ENCODE peak calls at places on chromosomes 3 and 15, in four cellular contexts. One of them, this sample, is unnamed.

GRCh38 chr3:94083261-94083660 is 20.4 kb downstream of the NSUN3 start:
- DNase-seq in PC-9: no peak
- DNase-seq in dorsolateral prefrontal cortex: no peak
- DNase-seq in CD4-positive, alpha-beta memory T cell: no peak
- DNase-seq in this sample: no peak

GRCh38 chr3:43954321-43954720 is 263.6 kb downstream of the ABHD5 start:
- DNase-seq in PC-9: no peak
- DNase-seq in dorsolateral prefrontal cortex: no peak
- DNase-seq in CD4-positive, alpha-beta memory T cell: no peak
- DNase-seq in this sample: no peak

GRCh38 chr15:52082197-52083036 is 30.2 kb downstream of the BCL2L10 start:
- DNase-seq in PC-9: no peak
- DNase-seq in dorsolateral prefrontal cortex: no peak
- DNase-seq in CD4-positive, alpha-beta memory T cell: no peak
- DNase-seq in this sample: peak

GRCh38 chr3:126207166-126207565 is 26.8 kb upstream of the ALDH1L1 start:
- DNase-seq in PC-9: no peak
- DNase-seq in dorsolateral prefrontal cortex: no peak
- DNase-seq in CD4-positive, alpha-beta memory T cell: no peak
- DNase-seq in this sample: no peak

GRCh38 chr15:73630796-73631471 is 2.3 kb downstream of the NPTN start:
- DNase-seq in PC-9: no peak
- DNase-seq in dorsolateral prefrontal cortex: no peak
- DNase-seq in CD4-positive, alpha-beta memory T cell: no peak
- DNase-seq in this sample: no peak

GRCh38 chr15:78390823-78391222 is 47.2 kb upstream of the IREB2 start:
- DNase-seq in PC-9: no peak
- DNase-seq in dorsolateral prefrontal cortex: no peak
- DNase-seq in CD4-positive, alpha-beta memory T cell: no peak
- DNase-seq in this sample: no peak

GRCh38 chr3:59559721-59560514 is 510.1 kb upstream of the CFAP20DC start:
- DNase-seq in PC-9: peak
- DNase-seq in dorsolateral prefrontal cortex: no peak
- DNase-seq in CD4-positive, alpha-beta memory T cell: no peak
- DNase-seq in this sample: peak

GRCh38 chr15:89587955-89588354 is 12.7 kb downstream of the TICRR start:
- DNase-seq in PC-9: no peak
- DNase-seq in dorsolateral prefrontal cortex: no peak
- DNase-seq in CD4-positive, alpha-beta memory T cell: no peak
- DNase-seq in this sample: no peak

GRCh38 chr3:44019736-44020135 is 221.9 kb upstream of the TOPAZ1 start:
- DNase-seq in PC-9: no peak
- DNase-seq in dorsolateral prefrontal cortex: no peak
- DNase-seq in CD4-positive, alpha-beta memory T cell: no peak
- DNase-seq in this sample: no peak

GRCh38 chr3:113594066-113594465 is 61.7 kb downstream of the SIDT1 start:
- DNase-seq in PC-9: no peak
- DNase-seq in dorsolateral prefrontal cortex: no peak
- DNase-seq in CD4-positive, alpha-beta memory T cell: no peak
- DNase-seq in this sample: no peak

GRCh38 chr3:153052096-153052460 is 109.9 kb upstream of the RAP2B start:
- DNase-seq in PC-9: peak
- DNase-seq in dorsolateral prefrontal cortex: no peak
- DNase-seq in CD4-positive, alpha-beta memory T cell: no peak
- DNase-seq in this sample: peak

GRCh38 chr15:40928975-40929729 is at the start of gene DLL4:
- DNase-seq in PC-9: peak
- DNase-seq in dorsolateral prefrontal cortex: no peak
- DNase-seq in CD4-positive, alpha-beta memory T cell: peak
- DNase-seq in this sample: no peak

GRCh38 chr15:40925863-40926658 is 3.1 kb upstream of the DLL4 start:
- DNase-seq in PC-9: peak
- DNase-seq in dorsolateral prefrontal cortex: peak
- DNase-seq in CD4-positive, alpha-beta memory T cell: no peak
- DNase-seq in this sample: no peak

GRCh38 chr15:40926659-40927496 is 2.3 kb upstream of the DLL4 start:
- DNase-seq in PC-9: no peak
- DNase-seq in dorsolateral prefrontal cortex: no peak
- DNase-seq in CD4-positive, alpha-beta memory T cell: no peak
- DNase-seq in this sample: no peak

GRCh38 chr15:40928351-40928974 is 677 bp upstream of the DLL4 start:
- DNase-seq in PC-9: peak
- DNase-seq in dorsolateral prefrontal cortex: no peak
- DNase-seq in CD4-positive, alpha-beta memory T cell: no peak
- DNase-seq in this sample: no peak

DNA sequence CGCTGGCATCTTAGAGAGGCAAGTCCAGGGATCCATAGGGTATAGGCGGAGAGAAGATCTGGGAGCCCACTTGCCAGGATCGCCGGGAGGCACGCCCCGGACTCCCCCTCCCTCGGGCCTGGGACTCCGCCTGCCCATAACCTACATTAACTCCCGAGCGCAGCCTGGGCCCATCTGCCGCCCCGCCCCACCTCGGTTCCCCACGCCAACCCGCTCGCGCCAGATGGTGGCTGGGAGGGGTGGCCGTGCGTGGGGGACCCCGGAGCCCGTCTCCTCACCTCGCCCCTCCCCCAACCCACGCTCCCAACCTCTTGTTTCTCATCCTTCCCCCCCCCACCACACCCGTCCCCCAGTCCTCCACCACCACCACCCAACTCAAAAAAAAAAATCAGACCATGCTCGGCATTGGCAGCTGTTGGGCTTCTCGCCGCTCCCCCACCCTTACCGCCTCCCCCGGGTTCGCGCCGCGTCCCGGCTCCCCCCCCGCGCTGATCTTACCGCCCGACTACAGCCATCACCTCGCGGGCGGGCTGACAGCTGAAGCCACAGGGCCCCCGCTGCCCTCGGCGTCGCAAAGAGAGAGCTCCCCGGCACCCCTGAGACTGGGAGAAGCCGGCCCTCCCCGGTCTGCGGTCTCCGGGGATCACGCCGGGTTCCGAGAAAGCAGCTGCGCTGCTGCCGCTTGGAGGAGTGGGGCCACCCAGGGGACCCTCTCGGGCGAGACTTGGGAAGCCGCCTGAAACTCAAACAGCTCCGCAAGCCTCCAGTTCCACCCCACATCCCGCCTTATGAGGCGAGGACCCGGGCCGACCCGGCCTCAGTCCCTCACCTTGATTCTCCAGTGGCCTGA is 1.4 kb upstream of the DLL4 start:
- DNase-seq in PC-9: no peak
- DNase-seq in dorsolateral prefrontal cortex: no peak
- DNase-seq in CD4-positive, alpha-beta memory T cell: no peak
- DNase-seq in this sample: no peak
- H3K4me3 ChIP-seq in PC-9: peak
- H3K4me3 ChIP-seq in dorsolateral prefrontal cortex: peak
- H3K4me3 ChIP-seq in CD4-positive, alpha-beta memory T cell: no peak
- H3K4me3 ChIP-seq in this sample: peak

DNA sequence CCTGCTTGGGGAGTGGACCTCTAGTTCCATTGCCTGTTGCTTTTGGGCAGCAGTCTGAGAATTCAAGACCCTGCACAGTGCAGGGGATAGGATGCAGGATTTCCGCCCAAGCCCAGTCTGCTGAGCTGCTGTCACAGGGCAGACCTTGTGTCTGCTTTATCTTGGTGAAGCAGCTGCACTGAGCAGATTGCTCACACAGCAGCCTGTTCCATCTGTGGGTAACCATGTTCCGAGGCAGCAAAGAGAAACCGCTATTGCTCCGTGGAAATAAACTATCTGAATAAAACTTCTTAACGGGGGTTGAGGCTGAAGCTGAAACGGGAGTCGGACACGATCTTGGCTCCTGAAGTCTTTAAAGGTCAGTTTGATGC is 202.3 kb downstream of the AKAP13 start:
- DNase-seq in PC-9: no peak
- DNase-seq in dorsolateral prefrontal cortex: no peak
- DNase-seq in CD4-positive, alpha-beta memory T cell: peak
- DNase-seq in this sample: no peak
- H3K4me3 ChIP-seq in PC-9: no peak
- H3K4me3 ChIP-seq in dorsolateral prefrontal cortex: peak
- H3K4me3 ChIP-seq in CD4-positive, alpha-beta memory T cell: peak
- H3K4me3 ChIP-seq in this sample: peak

GRCh38 chr15:70954733-70955132 is 62.1 kb downstream of the LRRC49 start:
- DNase-seq in PC-9: no peak
- DNase-seq in dorsolateral prefrontal cortex: no peak
- DNase-seq in CD4-positive, alpha-beta memory T cell: no peak
- DNase-seq in this sample: no peak

GRCh38 chr15:70955151-70955550 is 62.5 kb downstream of the LRRC49 start:
- DNase-seq in PC-9: no peak
- DNase-seq in dorsolateral prefrontal cortex: no peak
- DNase-seq in CD4-positive, alpha-beta memory T cell: no peak
- DNase-seq in this sample: peak

GRCh38 chr15:70954176-70954575 is 61.5 kb downstream of the LRRC49 start:
- DNase-seq in PC-9: no peak
- DNase-seq in dorsolateral prefrontal cortex: no peak
- DNase-seq in CD4-positive, alpha-beta memory T cell: no peak
- DNase-seq in this sample: no peak

GRCh38 chr15:70956196-70956595 is 63.6 kb downstream of the LRRC49 start:
- DNase-seq in PC-9: no peak
- DNase-seq in dorsolateral prefrontal cortex: no peak
- DNase-seq in CD4-positive, alpha-beta memory T cell: no peak
- DNase-seq in this sample: peak

GRCh38 chr15:70956596-70956995 is 64.0 kb downstream of the LRRC49 start:
- DNase-seq in PC-9: no peak
- DNase-seq in dorsolateral prefrontal cortex: no peak
- DNase-seq in CD4-positive, alpha-beta memory T cell: no peak
- DNase-seq in this sample: no peak
- H3K4me3 ChIP-seq in PC-9: no peak
- H3K4me3 ChIP-seq in dorsolateral prefrontal cortex: no peak
- H3K4me3 ChIP-seq in CD4-positive, alpha-beta memory T cell: no peak
- H3K4me3 ChIP-seq in this sample: no peak

DNA sequence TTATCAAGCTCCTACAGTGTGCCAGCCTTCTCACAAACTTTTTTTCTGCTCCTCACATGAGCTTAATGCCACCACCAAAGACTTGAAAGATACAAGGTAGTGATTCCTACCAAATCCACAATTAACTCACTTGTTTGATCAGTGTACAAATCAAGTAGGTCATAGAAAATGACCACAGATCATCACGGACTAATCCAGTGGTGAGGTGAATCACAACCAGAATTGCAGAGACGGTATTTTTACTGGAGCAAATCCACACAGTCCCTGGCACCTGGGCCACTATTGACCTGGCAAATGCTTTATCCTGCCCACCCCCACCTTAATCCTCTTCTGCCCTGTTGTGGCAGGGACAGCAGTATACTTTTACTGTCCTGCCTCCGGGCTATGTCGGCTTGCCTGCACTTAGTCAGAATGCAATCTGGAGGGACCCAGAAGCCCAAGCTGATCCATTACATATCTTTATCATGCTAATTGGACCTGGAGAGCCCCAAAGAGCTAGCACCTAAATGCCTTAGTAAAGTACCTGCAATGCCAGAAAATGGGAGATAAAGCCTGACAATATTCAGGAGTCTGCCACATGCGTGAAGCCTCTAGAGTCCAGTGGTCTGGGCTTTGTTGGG is 83.9 kb upstream of the CDV3 start:
- DNase-seq in PC-9: no peak
- DNase-seq in dorsolateral prefrontal cortex: no peak
- DNase-seq in CD4-positive, alpha-beta memory T cell: no peak
- DNase-seq in this sample: no peak
- H3K4me3 ChIP-seq in PC-9: no peak
- H3K4me3 ChIP-seq in dorsolateral prefrontal cortex: no peak
- H3K4me3 ChIP-seq in CD4-positive, alpha-beta memory T cell: no peak
- H3K4me3 ChIP-seq in this sample: no peak

DNA sequence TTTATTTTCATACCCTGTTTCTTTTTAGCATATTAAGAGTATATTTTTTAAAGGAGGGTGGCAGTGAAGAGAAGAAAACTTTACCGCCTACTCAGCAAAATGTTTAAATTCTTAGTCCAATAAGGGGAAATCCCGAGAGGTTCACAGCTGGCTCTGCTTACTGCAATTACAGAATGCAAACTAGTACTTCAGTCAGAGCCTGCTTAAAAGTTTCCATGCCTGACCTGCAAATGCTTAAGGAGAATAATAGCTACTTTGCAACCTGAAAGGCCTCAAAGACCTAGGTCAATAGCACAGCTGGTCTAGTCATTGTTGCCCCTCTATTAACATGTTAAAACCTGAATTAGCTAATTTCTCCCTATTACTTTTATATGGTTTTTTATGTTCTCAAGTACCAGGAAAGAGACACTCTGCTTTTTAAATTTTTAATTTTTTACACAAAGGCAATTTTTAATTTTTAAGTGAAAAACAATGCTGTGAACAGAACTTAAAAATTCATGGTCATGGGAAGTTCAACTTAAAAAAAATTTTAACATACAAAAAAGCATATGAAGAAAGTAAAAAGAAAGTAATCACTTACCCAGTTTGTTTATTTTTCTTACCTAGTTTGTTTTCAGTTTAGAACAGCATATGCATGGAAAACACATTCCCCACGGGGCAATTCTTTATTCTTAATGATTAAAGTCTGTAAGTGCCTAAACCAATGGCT is 79.2 kb downstream of the P3H2 start:
- DNase-seq in PC-9: no peak
- DNase-seq in dorsolateral prefrontal cortex: no peak
- DNase-seq in CD4-positive, alpha-beta memory T cell: no peak
- DNase-seq in this sample: no peak
- H3K4me3 ChIP-seq in PC-9: no peak
- H3K4me3 ChIP-seq in dorsolateral prefrontal cortex: no peak
- H3K4me3 ChIP-seq in CD4-positive, alpha-beta memory T cell: no peak
- H3K4me3 ChIP-seq in this sample: no peak

DNA sequence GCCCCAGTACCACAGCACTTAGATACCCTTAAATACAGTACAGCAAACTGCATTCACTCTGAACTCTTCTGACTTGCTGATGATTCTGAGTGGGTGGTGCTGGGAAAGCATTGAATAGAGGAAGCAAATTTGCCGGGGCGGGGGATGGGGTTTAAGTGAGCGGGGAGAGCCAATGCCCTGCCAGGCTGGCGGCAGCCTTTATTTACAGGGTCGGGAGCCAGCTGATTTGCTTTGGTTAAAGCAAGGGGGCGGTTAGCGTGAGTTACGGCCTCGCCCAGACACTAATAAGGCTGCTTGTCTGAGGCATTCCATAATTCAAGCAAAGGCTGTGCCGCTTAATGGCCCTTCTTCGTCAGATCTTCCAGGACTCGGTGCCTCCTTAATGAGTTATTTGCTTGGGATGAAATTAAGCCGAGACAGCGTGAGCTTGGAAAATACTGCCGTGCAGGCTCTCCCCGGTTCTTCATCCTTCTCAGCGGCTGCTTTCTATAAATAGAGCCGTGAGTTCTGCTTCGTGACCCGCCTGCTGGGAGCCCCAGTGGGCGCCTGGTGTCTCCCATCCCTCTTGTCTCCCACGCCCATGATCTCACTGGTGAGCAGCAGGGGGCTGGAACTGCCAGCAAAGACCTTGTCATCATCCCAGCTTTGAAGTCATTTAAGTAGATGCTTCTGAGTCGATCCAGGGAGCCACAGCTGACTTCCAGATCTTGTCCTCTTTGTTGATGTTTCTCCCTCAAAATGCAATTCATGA is 25.8 kb downstream of the SPSB4 start:
- DNase-seq in PC-9: no peak
- DNase-seq in dorsolateral prefrontal cortex: peak
- DNase-seq in CD4-positive, alpha-beta memory T cell: no peak
- DNase-seq in this sample: no peak
- H3K4me3 ChIP-seq in PC-9: no peak
- H3K4me3 ChIP-seq in dorsolateral prefrontal cortex: peak
- H3K4me3 ChIP-seq in CD4-positive, alpha-beta memory T cell: no peak
- H3K4me3 ChIP-seq in this sample: peak

This sample was measured in skeletal muscle cell.